ENCODE peak calls at places on chromosomes 13 and 19, in four cellular contexts. One of them, this sample, is unnamed.

GRCh38 chr19:46147791-46148288 is at the start of gene IGFL2:
- DNase-seq in IMR-90: no peak
- DNase-seq in cardiac fibroblast: peak; percentile 7
- DNase-seq in fibroblast of villous mesenchyme: no peak
- DNase-seq in this sample: no peak

GRCh38 chr13:46288570-46289259 is 77.0 kb downstream of the LRRC63 start:
- DNase-seq in IMR-90: peak; percentile 22
- DNase-seq in cardiac fibroblast: peak; percentile 59
- DNase-seq in fibroblast of villous mesenchyme: peak; percentile 49
- DNase-seq in this sample: peak; percentile 77

GRCh38 chr13:40940841-40941240 is 78.3 kb downstream of the ELF1 start:
- DNase-seq in IMR-90: no peak
- DNase-seq in cardiac fibroblast: peak; percentile 31
- DNase-seq in fibroblast of villous mesenchyme: peak; percentile 50
- DNase-seq in this sample: no peak

GRCh38 chr19:35505956-35506355 is 7.5 kb downstream of the DMKN start:
- DNase-seq in IMR-90: no peak
- DNase-seq in cardiac fibroblast: no peak
- DNase-seq in fibroblast of villous mesenchyme: no peak
- DNase-seq in this sample: no peak

GRCh38 chr19:40663712-40664692 is 26.4 kb downstream of the NUMBL start:
- DNase-seq in IMR-90: peak; percentile 50
- DNase-seq in cardiac fibroblast: peak; percentile 42
- DNase-seq in fibroblast of villous mesenchyme: peak; percentile 53
- DNase-seq in this sample: no peak

GRCh38 chr19:3644351-3645066 is 17.9 kb upstream of the CACTIN start:
- DNase-seq in IMR-90: peak; percentile 49
- DNase-seq in cardiac fibroblast: peak; percentile 22
- DNase-seq in fibroblast of villous mesenchyme: no peak
- DNase-seq in this sample: no peak

GRCh38 chr19:36605101-36605838 is at the start of gene ZNF382:
- DNase-seq in IMR-90: peak; percentile 41
- DNase-seq in cardiac fibroblast: peak; percentile 69
- DNase-seq in fibroblast of villous mesenchyme: peak; percentile 65
- DNase-seq in this sample: peak; percentile 79

GRCh38 chr19:52936151-52936957 is 13.1 kb upstream of the ZNF888 start:
- DNase-seq in IMR-90: no peak
- DNase-seq in cardiac fibroblast: no peak
- DNase-seq in fibroblast of villous mesenchyme: peak; percentile 59
- DNase-seq in this sample: no peak

GRCh38 chr13:113275387-113275786 is 21.7 kb upstream of the LAMP1 start:
- DNase-seq in IMR-90: peak; percentile 75
- DNase-seq in cardiac fibroblast: peak; percentile 66
- DNase-seq in fibroblast of villous mesenchyme: peak; percentile 61
- DNase-seq in this sample: peak; percentile 40

GRCh38 chr13:66673401-66673800 is 556.7 kb downstream of the PCDH9 start:
- DNase-seq in IMR-90: peak; percentile 42
- DNase-seq in cardiac fibroblast: peak; percentile 93
- DNase-seq in fibroblast of villous mesenchyme: peak; percentile 2
- DNase-seq in this sample: no peak

GRCh38 chr19:48617146-48617937 is 1.6 kb downstream of the RPL18 start:
- DNase-seq in IMR-90: no peak
- DNase-seq in cardiac fibroblast: peak; percentile 68
- DNase-seq in fibroblast of villous mesenchyme: no peak
- DNase-seq in this sample: no peak

GRCh38 chr19:30430206-30430734 is 58.1 kb downstream of the ZNF536 start:
- DNase-seq in IMR-90: no peak
- DNase-seq in cardiac fibroblast: no peak
- DNase-seq in fibroblast of villous mesenchyme: no peak
- DNase-seq in this sample: no peak